ENCODE peak calls at places on chromosomes 12 and 14, in nine cellular contexts. R, A, N, K, Q, D, S, F and H are unnamed samples.

GRCh38 chr12:128075332-128075731 is 191.6 kb upstream of the TMEM132C start:
- DNase-seq in K (no peak), N (no peak), Q (no peak), R (no peak), S (no peak), D (no peak), A (no peak), F (no peak), H (no peak)

GRCh38 chr12:71846322-71846940 is 6.9 kb downstream of the TBC1D15 start:
- DNase-seq in A (peak), D (peak), S (no peak), N (no peak), R (peak), Q (no peak), F (no peak), K (no peak), H (no peak)

GRCh38 chr14:96307434-96307833 is 51.4 kb downstream of the BDKRB1 start:
- DNase-seq in K (no peak), R (no peak), Q (no peak), N (no peak), F (no peak), A (no peak), D (no peak), S (no peak), H (no peak)

GRCh38 chr14:38982837-38983236 is 120.2 kb downstream of the SEC23A start:
- DNase-seq in K (no peak), R (no peak), D (no peak), A (no peak), F (no peak), S (no peak), N (no peak), Q (no peak), H (no peak)

GRCh38 chr12:69329669-69330428 is 18.3 kb upstream of the LYZ start:
- DNase-seq in F (no peak), K (no peak), R (no peak), Q (no peak), N (no peak), D (no peak), S (no peak), A (no peak), H (no peak)

GRCh38 chr14:54681819-54682261 is 114.9 kb downstream of the SAMD4A start:
- DNase-seq in K (no peak), S (no peak), F (no peak), R (peak), N (no peak), A (no peak), Q (no peak), D (peak), H (no peak)

GRCh38 chr12:56683-57346 is 9.8 kb upstream of the IQSEC3 start:
- DNase-seq in F (no peak), N (no peak), Q (no peak), D (no peak), R (peak), A (no peak), S (no peak), K (no peak), H (no peak)

GRCh38 chr12:118035194-118036041 is 18.9 kb downstream of the RFC5 start:
- DNase-seq in F (no peak), D (peak), N (peak), A (peak), K (no peak), R (no peak), Q (no peak), S (no peak), H (no peak)

GRCh38 chr14:65334765-65335411 is 77.6 kb upstream of the FUT8 start:
- DNase-seq in S (no peak), F (peak), D (peak), N (no peak), Q (no peak), R (no peak), A (no peak), K (no peak), H (no peak)

GRCh38 chr12:83666690-83667089 is 980.0 kb downstream of the TMTC2 start:
- DNase-seq in Q (no peak), D (no peak), R (no peak), S (no peak), A (no peak), F (no peak), K (no peak), N (no peak), H (no peak)

GRCh38 chr12:18502422-18502821 is 235.4 kb downstream of the PLCZ1 start:
- DNase-seq in K (no peak), A (no peak), F (no peak), Q (no peak), R (no peak), S (no peak), D (no peak), N (no peak), H (no peak)

GRCh38 chr12:65122661-65123060 is 1.6 kb upstream of the WIF1 start:
- DNase-seq in K (no peak), N (no peak), S (no peak), A (no peak), R (no peak), D (peak), Q (no peak), F (no peak), H (no peak)

GRCh38 chr12:32178341-32179010 is 71.8 kb downstream of the BICD1 start:
- DNase-seq in A (no peak), F (no peak), Q (no peak), K (no peak), R (no peak), S (no peak), D (no peak), N (no peak), H (no peak)

GRCh38 chr12:52924764-52925716 is 20.2 kb upstream of the KRT8 start:
- DNase-seq in S (no peak), D (peak), A (peak), F (no peak), Q (no peak), R (peak), K (peak), N (no peak), H (no peak)

GRCh38 chr14:37436519-37436918 is 158.5 kb downstream of the FOXA1 start:
- DNase-seq in N (no peak), S (no peak), R (no peak), D (no peak), K (no peak), Q (no peak), A (no peak), F (no peak), H (no peak)

GRCh38 chr12:130768120-130768519 is 52.0 kb upstream of the RIMBP2 start:
- DNase-seq in S (no peak), K (no peak), F (no peak), N (no peak), Q (no peak), A (no peak), R (peak), D (no peak), H (no peak)

GRCh38 chr14:71452987-71453386 is 479.2 kb upstream of the RGS6 start:
- DNase-seq in S (no peak), A (peak), K (no peak), F (no peak), D (peak), N (no peak), R (no peak), Q (no peak), H (no peak)

GRCh38 chr12:129531004-129531403 is 372.8 kb downstream of the TMEM132D start:
- DNase-seq in R (no peak), A (no peak), Q (no peak), D (no peak), S (no peak), F (no peak), K (peak), N (no peak), H (no peak)

GRCh38 chr12:94229902-94230301 is 81.5 kb downstream of the PLXNC1 start:
- DNase-seq in D (no peak), N (no peak), K (no peak), R (no peak), Q (no peak), S (no peak), F (no peak), A (no peak), H (no peak)

GRCh38 chr12:112813836-112814235 is 22.3 kb downstream of the RPH3A start:
- DNase-seq in K (no peak), N (no peak), Q (no peak), D (no peak), S (no peak), F (no peak), R (no peak), A (no peak), H (peak)

GRCh38 chr12:70508178-70508577 is 129.1 kb downstream of the PTPRB start:
- DNase-seq in R (no peak), S (no peak), F (no peak), N (no peak), K (no peak), Q (no peak), D (no peak), A (no peak), H (no peak)

GRCh38 chr12:51632598-51632997 is 41.6 kb downstream of the SCN8A start:
- DNase-seq in R (no peak), D (no peak), S (no peak), Q (no peak), A (no peak), N (no peak), F (no peak), K (no peak), H (no peak)

GRCh38 chr12:66188584-66189475 is at the start of gene IRAK3:
- DNase-seq in A (peak), Q (peak), R (peak), F (no peak), K (peak), N (no peak), S (peak), D (peak), H (peak)

GRCh38 chr12:116157845-116158267 is 119.6 kb downstream of the MED13L start:
- DNase-seq in A (no peak), F (no peak), N (no peak), Q (no peak), S (no peak), K (no peak), D (no peak), R (no peak), H (no peak)

GRCh38 chr12:55720071-55720564 is at the start of gene RDH5:
- DNase-seq in A (peak), K (peak), F (no peak), S (peak), R (peak), D (peak), Q (peak), N (no peak), H (peak)

GRCh38 chr12:77979597-77980250 is 149.0 kb downstream of the NAV3 start:
- DNase-seq in R (no peak), F (no peak), Q (no peak), D (no peak), N (no peak), S (no peak), K (no peak), A (peak), H (no peak)

DNA sequence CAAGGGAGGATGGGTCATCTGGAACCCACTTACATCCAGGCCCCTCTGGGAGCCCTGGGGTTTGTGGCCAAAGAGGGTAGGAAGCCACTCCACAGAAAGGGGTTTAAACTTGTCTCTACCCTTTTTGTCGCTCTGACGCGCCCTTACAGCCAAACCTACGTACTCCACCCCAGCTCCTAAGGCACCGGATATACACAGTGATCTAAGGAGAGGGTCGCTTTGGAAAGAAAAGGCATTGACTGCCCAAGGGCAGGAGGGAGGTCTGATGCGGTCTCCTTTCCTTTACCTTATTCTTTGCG is 644 bp upstream of the PRKD1 start:
- DNase-seq in N (no peak), F (no peak), R (no peak), Q (no peak), D (no peak), S (no peak), A (peak), K (no peak), H (no peak)
- H3K4me3 ChIP-seq in N (no peak), F (peak), R (no peak), Q (peak), D (peak), S (peak), A (peak), K (peak), H (peak)

GRCh38 chr12:12764824-12765223 is 20.6 kb upstream of the APOLD1 start:
- DNase-seq in K (no peak), F (no peak), N (no peak), Q (no peak), D (no peak), R (no peak), A (no peak), S (no peak), H (no peak)
- H3K4me3 ChIP-seq in K (no peak), F (no peak), N (no peak), Q (no peak), D (no peak), R (no peak), A (no peak), S (no peak), H (no peak)

GRCh38 chr12:7113389-7113871 is 4.4 kb upstream of the C1RL start:
- DNase-seq in K (no peak), F (peak), D (peak), S (peak), N (no peak), A (peak), R (peak), Q (no peak), H (no peak)
- H3K4me3 ChIP-seq in K (no peak), F (no peak), D (no peak), S (no peak), N (no peak), A (no peak), R (no peak), Q (no peak), H (no peak)

DNA sequence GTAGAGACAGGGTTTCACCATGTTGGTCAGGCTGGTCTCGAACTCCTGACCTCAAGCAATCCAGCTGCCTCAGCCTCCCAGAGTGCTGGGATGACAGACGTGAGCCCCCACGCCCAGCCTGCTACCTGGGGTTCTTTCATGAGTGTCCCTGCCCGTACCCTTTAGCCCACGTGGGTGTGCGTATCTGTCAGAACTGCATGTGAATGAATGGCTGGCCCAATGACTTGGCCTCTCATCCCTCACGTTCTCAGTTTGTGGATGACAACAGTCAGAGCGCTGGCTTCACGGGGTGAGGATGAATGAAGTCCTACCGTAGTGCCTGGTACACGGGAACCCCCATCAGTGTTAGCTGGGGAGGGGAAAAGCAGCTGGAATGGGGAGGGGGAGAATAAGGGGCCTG is 16.1 kb upstream of the ZDHHC22 start:
- DNase-seq in R (no peak), N (no peak), F (no peak), K (no peak), D (no peak), S (no peak), A (no peak), Q (no peak), H (peak)
- H3K4me3 ChIP-seq in R (no peak), N (no peak), F (no peak), K (no peak), D (no peak), S (no peak), A (no peak), Q (no peak), H (no peak)

DNA sequence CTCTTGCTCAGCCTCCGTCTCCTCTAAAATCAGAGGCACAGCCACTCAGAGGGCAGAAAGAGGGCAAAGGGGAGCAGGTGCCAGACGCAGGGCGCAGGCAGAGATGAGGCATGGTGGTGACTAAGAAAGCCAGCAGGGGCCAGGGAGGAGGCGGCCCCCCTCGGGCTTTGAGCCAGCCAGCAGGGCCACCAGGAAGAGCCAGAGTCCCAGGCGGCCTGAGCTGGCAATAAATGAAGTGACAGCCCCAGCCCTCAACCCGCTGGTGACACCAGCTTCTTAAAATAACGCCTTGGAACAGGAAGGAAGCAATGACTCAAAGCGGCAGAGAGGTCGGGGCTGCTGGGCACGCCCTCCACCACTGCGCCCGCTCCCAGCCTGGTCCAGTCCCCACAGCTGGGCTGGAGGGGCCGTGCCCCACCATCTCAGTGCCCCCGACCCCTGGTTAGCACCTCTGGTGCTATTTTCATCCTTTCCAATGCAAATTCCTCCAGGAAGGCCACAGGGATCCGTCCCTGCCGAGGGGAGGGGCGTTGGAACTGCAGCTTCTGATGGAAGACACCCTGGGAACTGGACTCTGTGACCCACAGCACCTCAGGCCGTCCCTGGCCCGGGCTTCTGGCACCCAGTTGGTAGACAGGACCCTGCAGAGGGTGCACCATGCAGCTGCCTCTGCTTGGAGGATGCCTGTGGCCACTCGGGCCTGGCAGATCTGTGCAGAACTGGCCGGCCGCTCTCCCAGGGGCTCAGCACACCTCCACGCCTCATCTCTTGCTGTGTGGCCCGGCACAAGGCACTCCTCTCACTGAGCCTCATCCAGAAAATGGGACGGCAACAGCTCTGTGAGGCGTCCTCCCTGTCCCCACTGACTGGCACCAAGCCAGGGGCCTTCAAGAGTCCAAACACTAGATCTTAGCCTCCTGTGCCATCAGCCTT is 113.7 kb downstream of the NCOR2 start:
- DNase-seq in R (no peak), F (no peak), A (peak), K (no peak), S (peak), D (peak), Q (peak), N (peak), H (peak)
- H3K4me3 ChIP-seq in R (no peak), F (no peak), A (no peak), K (no peak), S (no peak), D (no peak), Q (no peak), N (peak), H (peak)

DNA sequence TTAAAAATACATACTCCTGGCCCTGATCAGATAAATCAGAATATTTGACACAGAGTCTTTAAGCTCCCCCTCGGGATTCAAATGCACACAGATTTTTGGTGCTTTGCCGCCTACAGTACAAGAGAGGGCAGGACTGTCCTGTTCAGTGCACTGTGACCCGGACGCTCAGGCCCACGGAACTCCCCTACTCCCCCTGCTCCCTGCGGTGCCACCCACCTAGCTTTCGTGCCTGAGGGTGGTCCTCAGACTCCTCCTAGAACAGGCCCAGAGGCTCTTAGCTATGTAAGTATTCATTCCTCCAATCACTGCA is 13.7 kb upstream of the SERPINA3 start:
- DNase-seq in S (no peak), Q (peak), R (no peak), N (no peak), D (no peak), K (no peak), A (no peak), F (no peak), H (no peak)
- H3K4me3 ChIP-seq in S (no peak), Q (peak), R (no peak), N (no peak), D (no peak), K (peak), A (no peak), F (no peak), H (no peak)